ENCODE peak calls at places on chromosomes 12 and 14, in seven cellular contexts. One of them, this sample, is unnamed.

GRCh38 chr12:123996581-123996980 is 23.6 kb downstream of the ZNF664 start:
- DNase-seq in stomach: no peak
- DNase-seq in adrenal gland: no peak
- DNase-seq in HCT116: no peak
- DNase-seq in esophagus squamous epithelium: no peak
- DNase-seq in uterus: no peak
- DNase-seq in A549: no peak
- DNase-seq in this sample: no peak

GRCh38 chr12:53096761-53097160 is 706 bp upstream of the IGFBP6 start:
- DNase-seq in stomach: peak
- DNase-seq in adrenal gland: no peak
- DNase-seq in HCT116: no peak
- DNase-seq in esophagus squamous epithelium: no peak
- DNase-seq in uterus: no peak
- DNase-seq in A549: no peak
- DNase-seq in this sample: peak

GRCh38 chr14:102777711-102778615 is 714 bp downstream of the TRAF3 start:
- DNase-seq in stomach: no peak
- DNase-seq in adrenal gland: peak
- DNase-seq in HCT116: no peak
- DNase-seq in esophagus squamous epithelium: no peak
- DNase-seq in uterus: peak
- DNase-seq in A549: no peak
- DNase-seq in this sample: no peak

GRCh38 chr14:73739174-73739898 is 25.2 kb upstream of the PNMA1 start:
- DNase-seq in stomach: no peak
- DNase-seq in adrenal gland: no peak
- DNase-seq in HCT116: no peak
- DNase-seq in esophagus squamous epithelium: no peak
- DNase-seq in uterus: no peak
- DNase-seq in A549: no peak
- DNase-seq in this sample: peak

GRCh38 chr14:37565550-37565949 is 29.5 kb downstream of the FOXA1 start:
- DNase-seq in stomach: no peak
- DNase-seq in adrenal gland: no peak
- DNase-seq in HCT116: no peak
- DNase-seq in esophagus squamous epithelium: no peak
- DNase-seq in uterus: no peak
- DNase-seq in A549: no peak
- DNase-seq in this sample: no peak

GRCh38 chr14:63157195-63157594 is 47.0 kb upstream of the RHOJ start:
- DNase-seq in stomach: no peak
- DNase-seq in adrenal gland: no peak
- DNase-seq in HCT116: no peak
- DNase-seq in esophagus squamous epithelium: no peak
- DNase-seq in uterus: no peak
- DNase-seq in A549: no peak
- DNase-seq in this sample: no peak

GRCh38 chr12:93244514-93245077 is 133.1 kb upstream of the NUDT4 start:
- DNase-seq in stomach: no peak
- DNase-seq in adrenal gland: no peak
- DNase-seq in HCT116: no peak
- DNase-seq in esophagus squamous epithelium: no peak
- DNase-seq in uterus: no peak
- DNase-seq in A549: no peak
- DNase-seq in this sample: no peak

GRCh38 chr14:33451211-33451610 is 499.7 kb downstream of the EGLN3 start:
- DNase-seq in stomach: no peak
- DNase-seq in adrenal gland: peak
- DNase-seq in HCT116: no peak
- DNase-seq in esophagus squamous epithelium: no peak
- DNase-seq in uterus: peak
- DNase-seq in A549: no peak
- DNase-seq in this sample: no peak

GRCh38 chr12:96094201-96094600 is 58.8 kb upstream of the LTA4H start:
- DNase-seq in stomach: peak
- DNase-seq in adrenal gland: no peak
- DNase-seq in HCT116: peak
- DNase-seq in esophagus squamous epithelium: no peak
- DNase-seq in uterus: no peak
- DNase-seq in A549: no peak
- DNase-seq in this sample: no peak

GRCh38 chr12:79156846-79157463 is 292.4 kb downstream of the SYT1 start:
- DNase-seq in stomach: no peak
- DNase-seq in adrenal gland: no peak
- DNase-seq in HCT116: no peak
- DNase-seq in esophagus squamous epithelium: no peak
- DNase-seq in uterus: no peak
- DNase-seq in A549: no peak
- DNase-seq in this sample: no peak

GRCh38 chr14:67532606-67532997 is 488 bp upstream of the PLEKHH1 start:
- DNase-seq in stomach: no peak
- DNase-seq in adrenal gland: no peak
- DNase-seq in HCT116: no peak
- DNase-seq in esophagus squamous epithelium: no peak
- DNase-seq in uterus: no peak
- DNase-seq in A549: no peak
- DNase-seq in this sample: no peak

GRCh38 chr12:89525002-89525823 is 617 bp upstream of the GALNT4 start:
- DNase-seq in stomach: peak
- DNase-seq in adrenal gland: peak
- DNase-seq in HCT116: no peak
- DNase-seq in esophagus squamous epithelium: no peak
- DNase-seq in uterus: peak
- DNase-seq in A549: peak
- DNase-seq in this sample: peak

GRCh38 chr14:34093878-34094277 is 143.0 kb upstream of the EGLN3 start:
- DNase-seq in stomach: no peak
- DNase-seq in adrenal gland: no peak
- DNase-seq in HCT116: no peak
- DNase-seq in esophagus squamous epithelium: no peak
- DNase-seq in uterus: no peak
- DNase-seq in A549: no peak
- DNase-seq in this sample: no peak

GRCh38 chr14:105419055-105419304 is 647 bp upstream of the MTA1 start:
- DNase-seq in stomach: no peak
- DNase-seq in adrenal gland: no peak
- DNase-seq in HCT116: no peak
- DNase-seq in esophagus squamous epithelium: no peak
- DNase-seq in uterus: no peak
- DNase-seq in A549: no peak
- DNase-seq in this sample: no peak

GRCh38 chr12:64431791-64432190 is 20.1 kb upstream of the TBK1 start:
- DNase-seq in stomach: no peak
- DNase-seq in adrenal gland: no peak
- DNase-seq in HCT116: no peak
- DNase-seq in esophagus squamous epithelium: no peak
- DNase-seq in uterus: no peak
- DNase-seq in A549: no peak
- DNase-seq in this sample: no peak

GRCh38 chr14:51821822-51822221 is 38.6 kb upstream of the GNG2 start:
- DNase-seq in stomach: no peak
- DNase-seq in adrenal gland: no peak
- DNase-seq in HCT116: no peak
- DNase-seq in esophagus squamous epithelium: no peak
- DNase-seq in uterus: no peak
- DNase-seq in A549: no peak
- DNase-seq in this sample: no peak

GRCh38 chr14:38143651-38144505 is 63.8 kb upstream of the SSTR1 start:
- DNase-seq in stomach: no peak
- DNase-seq in adrenal gland: no peak
- DNase-seq in HCT116: no peak
- DNase-seq in esophagus squamous epithelium: no peak
- DNase-seq in uterus: no peak
- DNase-seq in A549: no peak
- DNase-seq in this sample: no peak

GRCh38 chr12:16349132-16349463 is 1.7 kb downstream of the MGST1 start:
- DNase-seq in stomach: peak
- DNase-seq in adrenal gland: peak
- DNase-seq in HCT116: no peak
- DNase-seq in esophagus squamous epithelium: no peak
- DNase-seq in uterus: peak
- DNase-seq in A549: peak
- DNase-seq in this sample: peak

GRCh38 chr14:24542346-24542936 is 33.6 kb downstream of the CTSG start:
- DNase-seq in stomach: no peak
- DNase-seq in adrenal gland: no peak
- DNase-seq in HCT116: no peak
- DNase-seq in esophagus squamous epithelium: no peak
- DNase-seq in uterus: no peak
- DNase-seq in A549: no peak
- DNase-seq in this sample: no peak

GRCh38 chr12:51199546-51199945 is 18.3 kb downstream of the POU6F1 start:
- DNase-seq in stomach: no peak
- DNase-seq in adrenal gland: no peak
- DNase-seq in HCT116: no peak
- DNase-seq in esophagus squamous epithelium: no peak
- DNase-seq in uterus: no peak
- DNase-seq in A549: no peak
- DNase-seq in this sample: no peak

GRCh38 chr12:79555006-79555925 is 135.5 kb downstream of the PAWR start:
- DNase-seq in stomach: no peak
- DNase-seq in adrenal gland: no peak
- DNase-seq in HCT116: peak
- DNase-seq in esophagus squamous epithelium: no peak
- DNase-seq in uterus: no peak
- DNase-seq in A549: no peak
- DNase-seq in this sample: no peak

DNA sequence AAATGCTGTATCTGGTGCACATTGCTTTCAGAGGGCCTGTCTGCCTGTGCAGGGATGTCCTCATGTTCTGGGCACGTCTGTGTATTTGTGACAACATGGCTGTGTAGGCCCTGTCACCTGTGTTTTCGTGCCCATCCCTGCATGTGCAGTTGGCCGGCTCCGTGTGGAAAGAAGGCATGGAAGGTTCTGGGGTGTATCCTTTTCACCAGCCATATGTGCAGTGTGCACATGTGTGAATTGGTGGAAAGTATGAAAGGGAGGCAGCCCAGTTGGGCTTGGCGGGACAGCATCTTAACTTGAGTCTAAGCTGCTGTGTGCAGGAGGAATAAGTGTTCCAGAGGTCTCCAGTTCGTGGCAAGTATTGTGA is 645 bp downstream of the TSPAN11 start:
- DNase-seq in stomach: no peak
- DNase-seq in adrenal gland: no peak
- DNase-seq in HCT116: no peak
- DNase-seq in esophagus squamous epithelium: no peak
- DNase-seq in uterus: no peak
- DNase-seq in A549: no peak
- DNase-seq in this sample: no peak
- H3K27ac ChIP-seq in stomach: peak
- H3K27ac ChIP-seq in adrenal gland: no peak
- H3K27ac ChIP-seq in HCT116: no peak
- H3K27ac ChIP-seq in esophagus squamous epithelium: no peak
- H3K27ac ChIP-seq in uterus: no peak
- H3K27ac ChIP-seq in A549: no peak
- H3K27ac ChIP-seq in this sample: no peak

GRCh38 chr12:122837306-122838265 is 2.3 kb downstream of the HIP1R start:
- DNase-seq in stomach: peak
- DNase-seq in adrenal gland: no peak
- DNase-seq in HCT116: no peak
- DNase-seq in esophagus squamous epithelium: no peak
- DNase-seq in uterus: no peak
- DNase-seq in A549: no peak
- DNase-seq in this sample: no peak
- TF ChIP-seq POLR2A in stomach: no peak
- TF ChIP-seq POLR2A in adrenal gland: no peak
- TF ChIP-seq POLR2A in HCT116: no peak
- TF ChIP-seq POLR2A in esophagus squamous epithelium: no peak
- TF ChIP-seq POLR2A in uterus: no peak
- TF ChIP-seq POLR2A in A549: no peak
- TF ChIP-seq POLR2A in this sample: no peak

DNA sequence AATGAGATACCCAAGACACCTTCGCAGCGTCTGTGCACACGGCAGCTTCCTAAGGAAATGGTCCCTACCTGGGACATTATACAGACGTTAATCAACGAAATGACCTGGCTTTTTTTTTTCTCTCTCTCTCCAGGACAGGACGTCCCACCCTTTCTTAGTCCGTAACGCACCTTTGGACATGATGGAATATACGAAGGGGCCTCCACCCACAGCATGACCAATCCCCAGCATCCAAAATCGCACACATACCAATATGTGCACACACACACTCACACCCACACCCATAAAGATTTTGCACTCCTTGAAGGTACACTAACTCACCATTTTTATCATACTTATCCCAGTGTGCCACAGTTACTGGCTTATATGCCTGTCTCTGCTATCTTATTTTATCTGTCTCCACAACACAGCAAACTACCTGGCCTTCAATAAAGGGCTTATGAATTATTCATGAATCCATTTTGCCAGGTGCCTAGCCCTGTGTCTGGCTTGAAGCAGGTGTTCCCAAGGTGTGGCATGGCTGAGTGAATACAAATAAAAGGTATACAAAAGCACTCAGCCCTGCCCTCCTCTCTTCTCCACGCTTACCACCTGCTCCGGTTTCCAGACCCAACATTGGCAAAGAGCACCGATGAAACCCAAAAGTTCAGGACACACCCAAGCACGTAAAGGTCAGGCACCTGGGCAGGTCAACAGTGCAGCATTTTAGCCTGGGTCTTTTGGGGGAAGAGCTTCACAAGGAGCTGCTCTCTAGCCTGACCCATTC is 2.2 kb downstream of the SCNN1A start:
- DNase-seq in stomach: peak
- DNase-seq in adrenal gland: no peak
- DNase-seq in HCT116: peak
- DNase-seq in esophagus squamous epithelium: no peak
- DNase-seq in uterus: no peak
- DNase-seq in A549: no peak
- DNase-seq in this sample: peak
- H3K27ac ChIP-seq in stomach: peak
- H3K27ac ChIP-seq in adrenal gland: peak
- H3K27ac ChIP-seq in HCT116: peak
- H3K27ac ChIP-seq in esophagus squamous epithelium: peak
- H3K27ac ChIP-seq in uterus: peak
- H3K27ac ChIP-seq in A549: peak
- H3K27ac ChIP-seq in this sample: peak

GRCh38 chr12:69602954-69603353 is 7.8 kb downstream of the LRRC10 start:
- DNase-seq in stomach: no peak
- DNase-seq in adrenal gland: no peak
- DNase-seq in HCT116: no peak
- DNase-seq in esophagus squamous epithelium: no peak
- DNase-seq in uterus: no peak
- DNase-seq in A549: no peak
- DNase-seq in this sample: no peak

GRCh38 chr12:69608114-69608513 is 2.6 kb downstream of the LRRC10 start:
- DNase-seq in stomach: no peak
- DNase-seq in adrenal gland: no peak
- DNase-seq in HCT116: no peak
- DNase-seq in esophagus squamous epithelium: no peak
- DNase-seq in uterus: no peak
- DNase-seq in A549: no peak
- DNase-seq in this sample: no peak

GRCh38 chr12:69600804-69601203 is 9.9 kb downstream of the LRRC10 start:
- DNase-seq in stomach: no peak
- DNase-seq in adrenal gland: no peak
- DNase-seq in HCT116: no peak
- DNase-seq in esophagus squamous epithelium: no peak
- DNase-seq in uterus: no peak
- DNase-seq in A549: no peak
- DNase-seq in this sample: no peak

GRCh38 chr12:69598174-69598753 is 12.4 kb downstream of the LRRC10 start:
- DNase-seq in stomach: no peak
- DNase-seq in adrenal gland: no peak
- DNase-seq in HCT116: no peak
- DNase-seq in esophagus squamous epithelium: no peak
- DNase-seq in uterus: no peak
- DNase-seq in A549: no peak
- DNase-seq in this sample: no peak

GRCh38 chr12:69601962-69602685 is 8.6 kb downstream of the LRRC10 start:
- DNase-seq in stomach: no peak
- DNase-seq in adrenal gland: no peak
- DNase-seq in HCT116: no peak
- DNase-seq in esophagus squamous epithelium: no peak
- DNase-seq in uterus: no peak
- DNase-seq in A549: no peak
- DNase-seq in this sample: no peak
- TF ChIP-seq POLR2A in stomach: no peak
- TF ChIP-seq POLR2A in adrenal gland: no peak
- TF ChIP-seq POLR2A in HCT116: no peak
- TF ChIP-seq POLR2A in esophagus squamous epithelium: no peak
- TF ChIP-seq POLR2A in uterus: no peak
- TF ChIP-seq POLR2A in A549: no peak
- TF ChIP-seq POLR2A in this sample: no peak